ENCODE peak calls at places on chromosomes 1 and 21, in four cellular contexts. V is germinal center, T is heart right ventricle, N is kidney tubule cell. P is an unnamed sample.

GRCh38 chr1:176033474-176033873 is 173.6 kb downstream of the COP1 start:
- DNase-seq in V (no peak), T (no peak), N (no peak), P (no peak)

GRCh38 chr1:24704411-24705259 is 40.6 kb upstream of the CLIC4 start:
- DNase-seq in N (peak; percentile 95), V (no peak), T (peak; percentile 50), P (no peak)

GRCh38 chr21:32370971-32371766 is 21.6 kb downstream of the URB1 start:
- DNase-seq in N (no peak), V (no peak), T (no peak), P (no peak)

GRCh38 chr1:201307760-201308499 is 24.6 kb downstream of the PKP1 start:
- DNase-seq in V (no peak), N (no peak), T (no peak), P (no peak)

GRCh38 chr21:46557469-46557868 is 47.4 kb downstream of the S100B start:
- DNase-seq in V (no peak), N (no peak), T (no peak), P (no peak)

GRCh38 chr1:49686107-49686506 is 337.6 kb downstream of the AGBL4 start:
- DNase-seq in N (no peak), T (no peak), V (no peak), P (no peak)

GRCh38 chr1:232625319-232625868 is 4.5 kb downstream of the SIPA1L2 start:
- DNase-seq in V (no peak), N (no peak), T (no peak), P (no peak)

GRCh38 chr1:223350361-223350908 is 13.5 kb downstream of the SUSD4 start:
- DNase-seq in T (no peak), V (no peak), N (no peak), P (no peak)

GRCh38 chr1:221161571-221162041 is 282.4 kb downstream of the HLX start:
- DNase-seq in T (no peak), N (peak; percentile 15), V (no peak), P (no peak)

GRCh38 chr1:176691251-176692228 is 228.6 kb downstream of the PAPPA2 start:
- DNase-seq in V (peak; percentile 20), T (peak; percentile 57), N (peak; percentile 75), P (no peak)

GRCh38 chr1:10778640-10779039 is 17.8 kb downstream of the CASZ1 start:
- DNase-seq in V (no peak), T (no peak), N (no peak), P (no peak)

GRCh38 chr1:63821650-63822049 is 47.8 kb downstream of the ROR1 start:
- DNase-seq in N (peak; percentile 57), T (no peak), V (no peak), P (no peak)

P was measured in 8988T.